ENCODE peak calls at places on chromosome 2, in eight cellular contexts. One of them, this sample, is unnamed.

GRCh38 chr2:69382547-69382946 is 4.5 kb downstream of the GFPT1 start:
- DNase-seq in GM12891: no peak
- DNase-seq in NCI-H774: no peak
- DNase-seq in astrocyte of the spinal cord: no peak
- DNase-seq in stimulated activated CD4-positive, alpha-beta T cell treated with anti-CD3 and anti-CD28 coated beads, Interleukin-1b, Interleukin-23, amount 100 ng/mL, for 4 hours: no peak
- DNase-seq in putamen: no peak
- DNase-seq in activated T-helper 1 cell treated with anti-CD3 and anti-CD28 coated beads, Interleukin-2, amount 50 U/mL, for 16 hours: no peak
- DNase-seq in T-helper 2 cell: no peak
- DNase-seq in this sample: no peak

GRCh38 chr2:189849550-189849949 is 65.3 kb downstream of the PMS1 start:
- DNase-seq in GM12891: no peak
- DNase-seq in NCI-H774: no peak
- DNase-seq in astrocyte of the spinal cord: no peak
- DNase-seq in stimulated activated CD4-positive, alpha-beta T cell treated with anti-CD3 and anti-CD28 coated beads, Interleukin-1b, Interleukin-23, amount 100 ng/mL, for 4 hours: no peak
- DNase-seq in putamen: no peak
- DNase-seq in activated T-helper 1 cell treated with anti-CD3 and anti-CD28 coated beads, Interleukin-2, amount 50 U/mL, for 16 hours: no peak
- DNase-seq in T-helper 2 cell: no peak
- DNase-seq in this sample: no peak

GRCh38 chr2:46435353-46435752 is 44.0 kb upstream of the TMEM247 start:
- DNase-seq in GM12891: no peak
- DNase-seq in NCI-H774: no peak
- DNase-seq in astrocyte of the spinal cord: no peak
- DNase-seq in stimulated activated CD4-positive, alpha-beta T cell treated with anti-CD3 and anti-CD28 coated beads, Interleukin-1b, Interleukin-23, amount 100 ng/mL, for 4 hours: no peak
- DNase-seq in putamen: no peak
- DNase-seq in activated T-helper 1 cell treated with anti-CD3 and anti-CD28 coated beads, Interleukin-2, amount 50 U/mL, for 16 hours: no peak
- DNase-seq in T-helper 2 cell: no peak
- DNase-seq in this sample: no peak

GRCh38 chr2:151945186-151945585 is 117.0 kb upstream of the ARL5A start:
- DNase-seq in GM12891: no peak
- DNase-seq in NCI-H774: no peak
- DNase-seq in astrocyte of the spinal cord: no peak
- DNase-seq in stimulated activated CD4-positive, alpha-beta T cell treated with anti-CD3 and anti-CD28 coated beads, Interleukin-1b, Interleukin-23, amount 100 ng/mL, for 4 hours: no peak
- DNase-seq in putamen: no peak
- DNase-seq in activated T-helper 1 cell treated with anti-CD3 and anti-CD28 coated beads, Interleukin-2, amount 50 U/mL, for 16 hours: no peak
- DNase-seq in T-helper 2 cell: no peak
- DNase-seq in this sample: no peak

GRCh38 chr2:16630463-16630862 is 35.2 kb downstream of the CYRIA start:
- DNase-seq in GM12891: no peak
- DNase-seq in NCI-H774: no peak
- DNase-seq in astrocyte of the spinal cord: no peak
- DNase-seq in stimulated activated CD4-positive, alpha-beta T cell treated with anti-CD3 and anti-CD28 coated beads, Interleukin-1b, Interleukin-23, amount 100 ng/mL, for 4 hours: no peak
- DNase-seq in putamen: no peak
- DNase-seq in activated T-helper 1 cell treated with anti-CD3 and anti-CD28 coated beads, Interleukin-2, amount 50 U/mL, for 16 hours: no peak
- DNase-seq in T-helper 2 cell: no peak
- DNase-seq in this sample: no peak

GRCh38 chr2:198347349-198347748 is 543.0 kb downstream of the PLCL1 start:
- DNase-seq in GM12891: no peak
- DNase-seq in NCI-H774: no peak
- DNase-seq in astrocyte of the spinal cord: no peak
- DNase-seq in stimulated activated CD4-positive, alpha-beta T cell treated with anti-CD3 and anti-CD28 coated beads, Interleukin-1b, Interleukin-23, amount 100 ng/mL, for 4 hours: no peak
- DNase-seq in putamen: no peak
- DNase-seq in activated T-helper 1 cell treated with anti-CD3 and anti-CD28 coated beads, Interleukin-2, amount 50 U/mL, for 16 hours: no peak
- DNase-seq in T-helper 2 cell: no peak
- DNase-seq in this sample: no peak

GRCh38 chr2:65063426-65063825 is 7.2 kb downstream of the CEP68 start:
- DNase-seq in GM12891: no peak
- DNase-seq in NCI-H774: no peak
- DNase-seq in astrocyte of the spinal cord: no peak
- DNase-seq in stimulated activated CD4-positive, alpha-beta T cell treated with anti-CD3 and anti-CD28 coated beads, Interleukin-1b, Interleukin-23, amount 100 ng/mL, for 4 hours: no peak
- DNase-seq in putamen: no peak
- DNase-seq in activated T-helper 1 cell treated with anti-CD3 and anti-CD28 coated beads, Interleukin-2, amount 50 U/mL, for 16 hours: no peak
- DNase-seq in T-helper 2 cell: no peak
- DNase-seq in this sample: no peak

GRCh38 chr2:109143214-109144187 is 14.5 kb downstream of the SH3RF3 start:
- DNase-seq in GM12891: no peak
- DNase-seq in NCI-H774: no peak
- DNase-seq in astrocyte of the spinal cord: no peak
- DNase-seq in stimulated activated CD4-positive, alpha-beta T cell treated with anti-CD3 and anti-CD28 coated beads, Interleukin-1b, Interleukin-23, amount 100 ng/mL, for 4 hours: peak
- DNase-seq in putamen: no peak
- DNase-seq in activated T-helper 1 cell treated with anti-CD3 and anti-CD28 coated beads, Interleukin-2, amount 50 U/mL, for 16 hours: no peak
- DNase-seq in T-helper 2 cell: peak
- DNase-seq in this sample: no peak

GRCh38 chr2:23988371-23988770 is 21.5 kb upstream of the MFSD2B start:
- DNase-seq in GM12891: no peak
- DNase-seq in NCI-H774: peak
- DNase-seq in astrocyte of the spinal cord: no peak
- DNase-seq in stimulated activated CD4-positive, alpha-beta T cell treated with anti-CD3 and anti-CD28 coated beads, Interleukin-1b, Interleukin-23, amount 100 ng/mL, for 4 hours: no peak
- DNase-seq in putamen: no peak
- DNase-seq in activated T-helper 1 cell treated with anti-CD3 and anti-CD28 coated beads, Interleukin-2, amount 50 U/mL, for 16 hours: no peak
- DNase-seq in T-helper 2 cell: no peak
- DNase-seq in this sample: no peak

GRCh38 chr2:117858336-117858735 is 43.8 kb downstream of the DDX18 start:
- DNase-seq in GM12891: no peak
- DNase-seq in NCI-H774: no peak
- DNase-seq in astrocyte of the spinal cord: no peak
- DNase-seq in stimulated activated CD4-positive, alpha-beta T cell treated with anti-CD3 and anti-CD28 coated beads, Interleukin-1b, Interleukin-23, amount 100 ng/mL, for 4 hours: no peak
- DNase-seq in putamen: no peak
- DNase-seq in activated T-helper 1 cell treated with anti-CD3 and anti-CD28 coated beads, Interleukin-2, amount 50 U/mL, for 16 hours: no peak
- DNase-seq in T-helper 2 cell: no peak
- DNase-seq in this sample: no peak

GRCh38 chr2:48415765-48416515 is 114.0 kb upstream of the STON1 start:
- DNase-seq in GM12891: no peak
- DNase-seq in NCI-H774: no peak
- DNase-seq in astrocyte of the spinal cord: no peak
- DNase-seq in stimulated activated CD4-positive, alpha-beta T cell treated with anti-CD3 and anti-CD28 coated beads, Interleukin-1b, Interleukin-23, amount 100 ng/mL, for 4 hours: no peak
- DNase-seq in putamen: no peak
- DNase-seq in activated T-helper 1 cell treated with anti-CD3 and anti-CD28 coated beads, Interleukin-2, amount 50 U/mL, for 16 hours: no peak
- DNase-seq in T-helper 2 cell: no peak
- DNase-seq in this sample: no peak

This sample was measured in T-helper 17 cell.